ENCODE peak calls at places on chromosomes 16 and 17, in ten cellular contexts. V, K, L, M, T, E, W, Z, C and P are unnamed samples.

GRCh38 chr17:62653831-62654829 is 26.7 kb downstream of the MRC2 start:
- DNase-seq in V (no peak), W (no peak), K (peak; percentile 88), T (peak; percentile 48), E (no peak), M (no peak), Z (no peak), L (peak; percentile 75), C (no peak), P (peak; percentile 33)

GRCh38 chr16:68711421-68712139 is 25.5 kb upstream of the CDH1 start:
- DNase-seq in K (no peak), T (peak; percentile 3), Z (no peak), C (no peak), W (no peak), M (no peak), L (no peak), E (no peak), V (no peak), P (no peak)

GRCh38 chr16:3998793-3999478 is 117.3 kb downstream of the ADCY9 start:
- DNase-seq in E (no peak), W (no peak), T (no peak), Z (no peak), L (no peak), V (no peak), K (peak; percentile 48), M (no peak), C (no peak), P (peak; percentile 73)

GRCh38 chr16:69839798-69840409 is 77.8 kb downstream of the WWP2 start:
- DNase-seq in W (no peak), C (no peak), K (peak; percentile 20), T (no peak), E (no peak), Z (no peak), V (no peak), M (no peak), L (no peak), P (no peak)

GRCh38 chr16:71894921-71895678 is at the start of gene IST1:
- DNase-seq in V (peak; percentile 96), L (peak; percentile 99), W (peak; percentile 98), C (peak; percentile 98), E (peak; percentile 99), M (peak; percentile 85), T (peak; percentile 95), Z (peak; percentile 95), K (peak; percentile 99), P (peak; percentile 99)

GRCh38 chr17:3845361-3845753 is 689 bp downstream of the NCBP3 start:
- DNase-seq in V (no peak), E (no peak), T (no peak), M (no peak), Z (no peak), L (no peak), K (peak; percentile 8), W (no peak), C (peak; percentile 32), P (no peak)

GRCh38 chr16:9817586-9817985 is 364.6 kb downstream of the GRIN2A start:
- DNase-seq in L (no peak), T (no peak), C (no peak), V (no peak), E (no peak), K (no peak), M (no peak), W (no peak), Z (no peak), P (no peak)

GRCh38 chr16:88810166-88810867 is 1.4 kb downstream of the APRT start:
- DNase-seq in L (no peak), E (no peak), W (no peak), V (no peak), M (no peak), T (no peak), C (no peak), K (no peak), Z (no peak), P (no peak)

GRCh38 chr17:79997004-79997673 is 38.5 kb downstream of the TBC1D16 start:
- DNase-seq in M (peak; percentile 45), V (no peak), Z (no peak), C (no peak), W (peak; percentile 96), E (no peak), L (no peak), K (no peak), T (no peak), P (no peak)

GRCh38 chr17:6249747-6250146 is 179.6 kb downstream of the WSCD1 start:
- DNase-seq in Z (no peak), M (no peak), E (peak; percentile 15), L (no peak), K (no peak), W (no peak), C (no peak), V (no peak), T (no peak), P (no peak)
- TF ChIP-seq CTCF in Z (no peak), M (no peak), E (no peak), L (no peak), K (no peak), W (no peak), C (no peak), V (no peak), T (no peak), P (no peak)

DNA sequence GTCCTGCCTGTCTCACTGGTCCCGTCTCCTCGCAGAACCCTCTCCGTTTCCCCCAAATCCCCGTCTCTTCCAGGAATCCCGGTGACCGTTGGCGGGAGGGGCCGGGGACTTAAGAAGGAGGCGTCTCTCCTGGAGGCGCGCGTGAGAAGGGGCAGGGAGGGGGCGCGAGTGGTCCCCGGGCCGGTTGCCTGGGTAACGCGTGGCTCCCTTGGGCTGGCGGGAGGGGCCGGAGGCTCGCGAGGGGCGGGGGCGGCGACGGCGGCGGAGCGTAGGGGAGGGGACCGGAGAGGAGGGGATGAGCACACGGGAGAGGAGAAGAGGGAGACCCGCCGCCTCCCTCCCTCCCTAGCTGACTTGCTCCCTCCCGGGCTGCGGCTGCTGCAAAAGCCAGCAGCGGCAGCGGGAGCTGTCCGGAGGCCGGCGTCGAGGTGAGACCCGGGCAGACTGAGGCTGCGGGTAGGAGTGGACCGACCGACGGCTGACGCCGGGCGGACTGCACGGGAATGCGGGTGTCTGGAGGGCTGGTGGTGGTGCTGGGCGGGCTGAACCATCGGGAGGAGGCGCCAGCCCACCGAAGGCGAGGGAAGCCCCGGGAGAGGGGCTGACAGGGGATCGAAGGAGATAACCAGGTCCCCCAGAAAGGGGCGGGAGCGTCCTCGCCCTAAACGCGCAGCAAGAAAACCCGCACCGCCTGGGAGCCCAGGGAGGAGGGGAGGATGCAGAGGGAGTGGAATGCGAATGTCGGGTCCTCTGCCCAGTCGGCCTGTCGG is at the start of gene PRRT2:
- DNase-seq in M (no peak), W (peak; percentile 69), C (peak; percentile 18), L (peak; percentile 92), T (peak; percentile 62), K (no peak), V (no peak), E (peak; percentile 71), Z (peak; percentile 80), P (no peak)
- TF ChIP-seq EZH2 in M (no peak), W (no peak), C (no peak), L (no peak), T (no peak), K (no peak), V (no peak), E (no peak), Z (no peak), P (no peak)

GRCh38 chr16:59355704-59356103 is 621.6 kb upstream of the GOT2 start:
- DNase-seq in L (no peak), K (no peak), Z (no peak), M (no peak), W (no peak), V (no peak), E (peak; percentile 37), C (no peak), T (no peak), P (no peak)
- H3K4me3 ChIP-seq in L (no peak overlapping the region), K (no peak overlapping the region), Z (no peak overlapping the region), M (no peak overlapping the region), W (no peak overlapping the region), V (no peak overlapping the region), E (peak overlapping the region; percentile 12), C (no peak overlapping the region), T (no peak overlapping the region), P (no peak overlapping the region)

GRCh38 chr17:17141279-17141678 is 64.9 kb downstream of the PLD6 start:
- DNase-seq in L (peak; percentile 18), C (no peak), T (no peak), Z (no peak), M (no peak), W (no peak), E (no peak), K (no peak), V (no peak), P (no peak)

GRCh38 chr17:17142556-17142955 is 63.6 kb downstream of the PLD6 start:
- DNase-seq in W (no peak), L (no peak), K (no peak), Z (no peak), M (no peak), T (no peak), C (no peak), V (no peak), E (no peak), P (no peak)

GRCh38 chr17:17139972-17140589 is 66.1 kb downstream of the PLD6 start:
- DNase-seq in E (peak; percentile 36), T (no peak), M (no peak), K (no peak), W (no peak), Z (no peak), V (no peak), C (no peak), L (no peak), P (no peak)

GRCh38 chr17:17141860-17142552 is 64.1 kb downstream of the PLD6 start:
- DNase-seq in T (peak; percentile 85), E (peak; percentile 79), W (no peak), Z (peak; percentile 83), C (no peak), K (peak; percentile 56), M (no peak), L (peak; percentile 78), V (no peak), P (no peak)

GRCh38 chr17:17140590-17140980 is 65.5 kb downstream of the PLD6 start:
- DNase-seq in C (no peak), V (no peak), E (no peak), Z (no peak), K (peak; percentile 48), T (peak; percentile 15), W (no peak), M (no peak), L (no peak), P (peak; percentile 65)
- TF ChIP-seq CTCF in C (no peak), V (no peak), E (no peak), Z (no peak), K (peak; percentile 3), T (no peak), W (no peak), M (no peak), L (no peak), P (no peak)

GRCh38 chr16:53372942-53373871 is 61.1 kb upstream of the RBL2 start:
- DNase-seq in K (no peak), L (no peak), C (peak; percentile 79), W (no peak), Z (peak; percentile 87), T (peak; percentile 39), M (no peak), E (peak; percentile 91), V (peak; percentile 35), P (no peak)
- TF ChIP-seq EZH2 in K (no peak), L (no peak), C (no peak), W (no peak), Z (no peak), T (no peak), M (no peak), E (no peak), V (no peak), P (peak; percentile 77)

GRCh38 chr17:58755269-58755576 is 431 bp upstream of the PPM1E start:
- DNase-seq in E (no peak), T (no peak), C (no peak), M (no peak), Z (no peak), L (no peak), W (no peak), V (no peak), K (no peak), P (no peak)
- H3K4me3 ChIP-seq in E (peak overlapping the region; percentile 89), T (peak overlapping the region; percentile 70), C (peak overlapping the region; percentile 70), M (no peak overlapping the region), Z (peak overlapping the region; percentile 35), L (peak overlapping the region; percentile 98), W (no peak overlapping the region), V (no peak overlapping the region), K (no peak overlapping the region), P (peak overlapping the region; percentile 70)